ENCODE peak calls at places on chromosome 18, in six cellular contexts. M is coronary artery, O is ELF-1, A is Peyer's patch, Q is cardiac septum, Y is Panc1. K is an unnamed sample.

GRCh38 chr18:74291771-74292540 is at the start of gene CYB5A:
- DNase-seq in M (peak), O (peak), A (peak), Q (peak), Y (peak), K (peak)

GRCh38 chr18:62711781-62712180 is 3.6 kb upstream of the PHLPP1 start:
- DNase-seq in M (no peak), O (no peak), A (no peak), Q (no peak), Y (no peak), K (no peak)

GRCh38 chr18:39721712-39722111 is 2156.1 kb upstream of the CELF4 start:
- DNase-seq in M (no peak), O (no peak), A (no peak), Q (no peak), Y (no peak), K (no peak)

GRCh38 chr18:3214855-3215637 is 4.7 kb downstream of the MYOM1 start:
- DNase-seq in M (no peak), O (peak), A (no peak), Q (no peak), Y (no peak), K (no peak)

GRCh38 chr18:63342206-63342605 is 22.6 kb upstream of the BCL2 start:
- DNase-seq in M (no peak), O (peak), A (no peak), Q (no peak), Y (no peak), K (no peak)

GRCh38 chr18:76491801-76492668 is 3.0 kb downstream of the ZNF516 start:
- DNase-seq in M (no peak), O (peak), A (peak), Q (no peak), Y (no peak), K (peak)

GRCh38 chr18:68779169-68779568 is 18.7 kb upstream of the CCDC102B start:
- DNase-seq in M (no peak), O (no peak), A (no peak), Q (no peak), Y (no peak), K (no peak)

GRCh38 chr18:79353238-79353637 is 42.5 kb upstream of the NFATC1 start:
- DNase-seq in M (no peak), O (peak), A (no peak), Q (no peak), Y (no peak), K (no peak)

GRCh38 chr18:9323750-9324445 is 10.7 kb upstream of the TWSG1 start:
- DNase-seq in M (no peak), O (no peak), A (no peak), Q (no peak), Y (no peak), K (no peak)

GRCh38 chr18:8460748-8461147 is 148.5 kb upstream of the RAB12 start:
- DNase-seq in M (no peak), O (no peak), A (no peak), Q (no peak), Y (no peak), K (no peak)